ENCODE peak calls at places on chromosomes 1 and 21, in five cellular contexts. A is epithelial cell of esophagus, H is progenitor cell of endocrine pancreas, U is retinal pigment epithelial cell, J is brain microvascular endothelial cell. I is an unnamed sample.

GRCh38 chr1:243490748-243491686 is 235.2 kb downstream of the SDCCAG8 start:
- DNase-seq in A (no peak), H (no peak), J (no peak), U (no peak), I (no peak)

GRCh38 chr1:58363639-58364038 is 182.9 kb downstream of the OMA1 start:
- DNase-seq in A (no peak), J (no peak), U (no peak), H (no peak), I (no peak)

GRCh38 chr1:54407201-54407956 is 1.2 kb upstream of the SSBP3 start:
- DNase-seq in J (peak; percentile 85), U (peak; percentile 80), A (peak; percentile 92), H (peak; percentile 47), I (peak; percentile 55)

GRCh38 chr1:207890136-207890738 is 20.7 kb downstream of the CD34 start:
- DNase-seq in J (peak; percentile 80), U (peak; percentile 11), H (no peak), A (peak; percentile 35), I (peak; percentile 40)

GRCh38 chr1:173190101-173190895 is 16.8 kb downstream of the TNFSF4 start:
- DNase-seq in A (peak; percentile 96), U (peak; percentile 95), H (no peak), J (peak; percentile 74), I (peak; percentile 87)

GRCh38 chr1:39671433-39671792 is 494 bp downstream of the NT5C1A start:
- DNase-seq in H (no peak), J (no peak), U (no peak), A (no peak), I (no peak)

GRCh38 chr1:231395051-231395995 is 26.8 kb downstream of the EGLN1 start:
- DNase-seq in U (peak; percentile 85), J (peak; percentile 94), H (no peak), A (peak; percentile 89), I (peak; percentile 47)

GRCh38 chr1:185238447-185238846 is 78.6 kb downstream of the IVNS1ABP start:
- DNase-seq in H (no peak), U (no peak), J (no peak), A (peak; percentile 24), I (no peak)

GRCh38 chr21:35511298-35512162 is 462.4 kb upstream of the RUNX1 start:
- DNase-seq in A (peak; percentile 84), J (peak; percentile 68), H (no peak), U (no peak), I (peak; percentile 28)

GRCh38 chr1:117077267-117077666 is 17.1 kb downstream of the TTF2 start:
- DNase-seq in J (peak; percentile 89), U (peak; percentile 89), H (no peak), A (peak; percentile 99), I (no peak)

GRCh38 chr1:6954596-6954995 is 169.3 kb downstream of the CAMTA1 start:
- DNase-seq in J (no peak), A (no peak), U (no peak), H (no peak), I (no peak)

GRCh38 chr1:23916209-23917131 is 3.3 kb upstream of the CNR2 start:
- DNase-seq in A (peak; percentile 83), H (peak; percentile 28), J (peak; percentile 52), U (peak; percentile 44), I (peak; percentile 74)

GRCh38 chr1:234538062-234538731 is 59.2 kb upstream of the TARBP1 start:
- DNase-seq in H (no peak), A (no peak), J (no peak), U (no peak), I (no peak)

GRCh38 chr1:179870870-179871269 is 6.7 kb downstream of the TOR1AIP2 start:
- DNase-seq in J (no peak), U (no peak), H (no peak), A (no peak), I (no peak)

GRCh38 chr1:21341022-21341421 is 50.8 kb upstream of the ECE1 start:
- DNase-seq in A (no peak), U (no peak), H (no peak), J (no peak), I (no peak)

GRCh38 chr1:86419277-86419903 is 4.6 kb upstream of the CLCA2 start:
- DNase-seq in A (peak; percentile 71), U (no peak), H (no peak), J (peak; percentile 23), I (peak; percentile 64)

GRCh38 chr1:150981805-150982712 is at the start of gene ANXA9:
- DNase-seq in H (no peak), U (no peak), A (peak; percentile 36), J (no peak), I (peak; percentile 73)

GRCh38 chr1:116376734-116377096 is 3.7 kb downstream of the ATP1A1 start:
- DNase-seq in H (no peak), A (no peak), U (no peak), J (no peak), I (no peak)

GRCh38 chr1:218344814-218345672 is at the start of gene TGFB2:
- DNase-seq in J (peak; percentile 90), A (peak; percentile 57), U (peak; percentile 80), H (no peak), I (peak; percentile 75)

GRCh38 chr1:24236170-24237045 is 49.3 kb upstream of the IFNLR1 start:
- DNase-seq in H (no peak), A (peak; percentile 95), J (no peak), U (peak; percentile 77), I (peak; percentile 47)

GRCh38 chr1:198462365-198463025 is 78.0 kb downstream of the ATP6V1G3 start:
- DNase-seq in J (peak; percentile 34), A (peak; percentile 88), U (no peak), H (no peak), I (no peak)

GRCh38 chr1:209249785-209250441 is 333.6 kb upstream of the CAMK1G start:
- DNase-seq in H (no peak), A (no peak), U (no peak), J (no peak), I (no peak)

GRCh38 chr1:209246660-209247059 is 336.9 kb upstream of the CAMK1G start:
- DNase-seq in H (no peak), J (peak; percentile 18), U (peak; percentile 56), A (peak; percentile 71), I (no peak)

GRCh38 chr1:209248649-209249279 is 334.8 kb upstream of the CAMK1G start:
- DNase-seq in H (peak; percentile 39), J (peak; percentile 73), U (peak; percentile 21), A (peak; percentile 83), I (peak; percentile 79)

GRCh38 chr1:209249280-209249670 is 334.2 kb upstream of the CAMK1G start:
- DNase-seq in A (no peak), H (no peak), U (peak; percentile 24), J (no peak), I (no peak)

GRCh38 chr1:209250970-209251636 is 332.4 kb upstream of the CAMK1G start:
- DNase-seq in H (no peak), A (peak; percentile 21), U (no peak), J (no peak), I (peak; percentile 17)
- TF ChIP-seq CTCF in H (no peak), A (peak; percentile 33), U (no peak), J (no peak), I (no peak)

GRCh38 chr1:102435483-102435882 is 438.8 kb upstream of the OLFM3 start:
- DNase-seq in U (no peak), H (no peak), J (no peak), A (no peak), I (no peak)

GRCh38 chr1:102431253-102431652 is 434.5 kb upstream of the OLFM3 start:
- DNase-seq in H (no peak), J (no peak), A (no peak), U (no peak), I (no peak)

GRCh38 chr1:102434421-102434820 is 437.7 kb upstream of the OLFM3 start:
- DNase-seq in U (no peak), A (peak; percentile 5), H (no peak), J (no peak), I (no peak)
- TF ChIP-seq CTCF in U (peak; percentile 52), A (peak; percentile 12), H (peak; percentile 63), J (peak; percentile 45), I (no peak)

DNA sequence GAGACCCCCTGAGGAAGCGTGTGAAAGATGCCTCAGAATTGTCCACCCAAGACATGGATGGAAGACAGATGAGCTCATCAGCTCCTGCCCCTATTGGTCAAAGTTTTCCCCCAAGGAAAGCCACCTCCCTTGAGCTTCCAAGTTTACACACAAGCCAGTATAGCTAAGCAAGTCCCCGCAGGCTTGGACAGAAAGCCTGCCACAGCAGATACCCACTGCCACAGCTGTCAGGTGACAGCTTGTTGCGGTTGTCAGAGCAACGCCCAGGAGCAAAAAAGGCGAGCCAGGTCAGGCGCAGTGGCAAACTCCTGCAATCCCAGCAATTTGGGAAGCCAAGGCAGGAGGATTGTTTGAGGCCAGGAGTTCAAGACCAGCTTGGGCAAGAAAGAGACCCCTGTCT is 60.9 kb upstream of the IFNAR2 start:
- DNase-seq in J (no peak), A (peak; percentile 64), H (no peak), U (no peak), I (no peak)
- TF ChIP-seq CTCF in J (no peak), A (no peak), H (no peak), U (no peak), I (no peak)

GRCh38 chr1:160168016-160168415 is 16.6 kb downstream of the ATP1A4 start:
- DNase-seq in U (no peak), A (no peak), H (no peak), J (no peak), I (no peak)
- TF ChIP-seq CTCF in U (no peak), A (no peak), H (no peak), J (no peak), I (no peak)

GRCh38 chr1:1060281-1061000 is 13.7 kb downstream of the RNF223 start:
- DNase-seq in H (no peak), U (no peak), J (no peak), A (no peak), I (no peak)

GRCh38 chr1:1058921-1059493 is 15.1 kb downstream of the RNF223 start:
- DNase-seq in J (no peak), A (peak; percentile 41), U (no peak), H (no peak), I (peak; percentile 38)

GRCh38 chr1:1058088-1058905 is 15.8 kb downstream of the RNF223 start:
- DNase-seq in J (no peak), H (no peak), U (no peak), A (no peak), I (peak; percentile 59)

GRCh38 chr1:1061682-1062363 is 12.3 kb downstream of the RNF223 start:
- DNase-seq in U (no peak), J (no peak), A (no peak), H (no peak), I (no peak)

GRCh38 chr1:1059494-1060280 is 14.4 kb downstream of the RNF223 start:
- DNase-seq in A (peak; percentile 85), J (peak; percentile 58), U (no peak), H (peak; percentile 62), I (peak; percentile 93)
- TF ChIP-seq CTCF in A (no peak), J (no peak), U (no peak), H (no peak), I (no peak)

GRCh38 chr1:3646596-3646995 is 3.3 kb downstream of the WRAP73 start:
- DNase-seq in A (no peak), H (no peak), U (no peak), J (no peak), I (no peak)
- TF ChIP-seq CTCF in A (no peak), H (no peak), U (no peak), J (no peak), I (no peak)

GRCh38 chr1:32114420-32114819 is 6.6 kb downstream of the KPNA6 start:
- DNase-seq in H (no peak), A (no peak), J (no peak), U (no peak), I (no peak)
- TF ChIP-seq CTCF in H (no peak), A (no peak), J (no peak), U (no peak), I (no peak)